ENCODE peak calls at places on chromosomes 4 and X, in five cellular contexts. O is left lung; R is heart left ventricle; A is stimulated activated CD8-positive, alpha-beta memory T cell treated with anti-CD3 and anti-CD28 coated beads, Interleukin-15, amount 100 ng/mL, for 4 hours; L is H4. S is an unnamed sample.

GRCh38 chrX:31633349-31633748 is 561.5 kb upstream of the FTHL17 start:
- DNase-seq in O (no peak), R (no peak), A (no peak), L (no peak), S (no peak)

GRCh38 chr4:118389731-118390520 is 37.1 kb upstream of the PRSS12 start:
- DNase-seq in O (no peak), R (no peak), A (no peak), L (peak), S (no peak)

GRCh38 chrX:67582436-67582835 is 38.6 kb downstream of the AR start:
- DNase-seq in O (no peak), R (no peak), A (no peak), L (no peak), S (no peak)

GRCh38 chrX:43224496-43224895 is 431.6 kb upstream of the MAOA start:
- DNase-seq in O (no peak), R (no peak), A (no peak), L (no peak), S (no peak)

GRCh38 chrX:72121381-72121780 is 10.3 kb downstream of the RTL5 start:
- DNase-seq in O (peak), R (peak), A (no peak), L (peak), S (no peak)

GRCh38 chr4:40321671-40322131 is 13.4 kb upstream of the CHRNA9 start:
- DNase-seq in O (no peak), R (no peak), A (no peak), L (peak), S (no peak)

GRCh38 chr4:10866691-10867090 is 182.1 kb upstream of the CLNK start:
- DNase-seq in O (no peak), R (no peak), A (no peak), L (no peak), S (no peak)

GRCh38 chrX:10512258-10512657 is 108.1 kb downstream of the MID1 start:
- DNase-seq in O (no peak), R (no peak), A (no peak), L (no peak), S (no peak)